ENCODE peak calls at places on chromosomes 11 and 22, in four cellular contexts. L is HCT116, I is K562, W is H1. R is an unnamed sample.

GRCh38 chr11:45052361-45052760 is 94.1 kb upstream of the PRDM11 start:
- DNase-seq in L (no peak), W (no peak), I (no peak), R (no peak)

GRCh38 chr11:64186205-64187165 is 514 bp downstream of the STIP1 start:
- DNase-seq in I (no peak), L (no peak), W (no peak), R (peak; percentile 48)

GRCh38 chr11:86934263-86934932 is 20.8 kb downstream of the FZD4 start:
- DNase-seq in L (no peak), W (no peak), I (no peak), R (no peak)

GRCh38 chr11:118789501-118790356 is 1.2 kb downstream of the DDX6 start:
- DNase-seq in L (no peak), W (no peak), I (peak; percentile 16), R (peak; percentile 47)

GRCh38 chr22:46354993-46355305 is 19.4 kb downstream of the TRMU start:
- DNase-seq in W (no peak), I (no peak), L (no peak), R (no peak)

GRCh38 chr11:85884581-85885021 is 29.4 kb downstream of the CCDC83 start:
- DNase-seq in W (no peak), L (no peak), I (no peak), R (no peak)

GRCh38 chr11:117936973-117937372 is 7.8 kb upstream of the TMPRSS13 start:
- DNase-seq in I (no peak), W (no peak), L (no peak), R (no peak)

GRCh38 chr11:61541568-61541967 is 33.0 kb downstream of the LRRC10B start:
- DNase-seq in W (no peak), I (peak; percentile 60), L (peak; percentile 34), R (peak; percentile 80)

DNA sequence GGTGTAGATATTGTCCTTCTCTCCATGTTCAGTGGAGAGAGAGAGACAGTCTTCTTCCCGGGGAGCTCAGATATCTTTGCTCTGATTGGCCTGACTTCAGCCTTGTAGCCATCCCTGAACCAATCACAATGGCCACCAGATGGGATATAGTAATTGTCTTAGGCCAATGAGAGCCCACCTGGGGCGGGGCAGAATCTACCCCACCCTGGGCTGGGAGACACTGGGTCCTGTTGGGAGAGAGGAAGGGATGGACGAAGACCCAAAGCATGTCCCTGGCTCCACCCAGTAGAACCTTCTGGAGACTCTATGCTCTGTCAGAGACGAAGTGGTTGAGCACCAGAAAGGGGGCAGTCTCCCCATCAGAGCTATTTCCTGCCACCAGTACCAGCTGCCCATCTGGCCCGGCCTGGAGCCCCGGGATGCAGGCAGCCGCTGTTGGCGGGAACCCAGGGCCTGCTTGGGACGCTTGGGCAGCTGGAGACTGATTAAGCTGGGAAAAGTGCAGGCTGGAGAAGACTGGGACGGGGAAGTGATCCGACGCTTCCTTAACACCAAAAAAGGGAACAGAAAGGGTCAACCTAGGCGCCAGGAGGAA is 31.6 kb upstream of the CBX7 start:
- DNase-seq in L (peak; percentile 27), W (no peak), I (peak; percentile 48), R (peak; percentile 63)
- TF ChIP-seq POLR2AphosphoS5 in L (no peak), W (no peak), I (no peak), R (peak; percentile 23)

DNA sequence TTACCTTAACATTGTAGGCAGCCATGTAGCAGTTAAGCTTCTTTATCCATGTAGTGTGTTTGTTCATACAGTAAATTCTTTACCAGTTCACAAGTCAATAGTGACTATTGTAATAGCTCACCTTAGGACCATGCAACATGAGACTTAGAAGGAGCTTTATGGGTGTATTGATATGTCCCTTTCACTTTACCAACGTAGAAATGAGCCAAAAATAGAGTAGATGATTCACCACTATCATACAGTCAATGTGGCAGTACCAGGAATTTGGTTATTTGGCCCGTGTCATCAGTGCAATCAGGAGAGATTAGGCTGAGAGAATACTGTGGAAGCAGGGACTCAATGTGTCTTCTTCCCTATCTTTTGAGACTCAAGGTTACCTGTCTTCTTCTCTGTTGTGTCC is 4.7 kb downstream of the ZDHHC13 start:
- DNase-seq in W (no peak), L (no peak), I (no peak), R (no peak)
- H3K4me2 ChIP-seq in W (no peak overlapping the region), L (peak overlapping the region; percentile 21), I (peak overlapping the region; percentile 31), R (no peak overlapping the region)

DNA sequence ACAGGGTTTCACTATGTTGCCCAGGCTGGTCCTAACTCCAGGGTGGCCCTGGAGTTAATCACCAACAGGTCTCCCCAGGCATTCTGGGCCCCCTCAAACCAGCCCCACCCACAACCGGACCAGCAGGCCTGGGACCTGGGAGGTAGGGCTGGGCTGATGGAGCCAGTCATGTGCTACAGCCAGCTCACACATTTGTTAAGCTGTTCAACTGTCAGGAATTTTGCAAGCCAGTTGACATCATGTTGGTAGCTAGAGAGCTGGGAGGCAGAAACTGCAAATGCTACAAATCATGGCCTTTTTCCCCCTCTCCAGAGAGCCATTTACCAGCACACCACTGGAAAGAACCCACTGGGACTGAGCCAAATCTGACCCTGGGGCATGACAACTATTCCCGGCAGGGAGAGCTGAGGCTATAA is 6.8 kb downstream of the ARHGAP1 start:
- DNase-seq in I (no peak), W (no peak), L (no peak), R (no peak)
- TF ChIP-seq POLR2AphosphoS5 in I (no peak), W (no peak), L (no peak), R (no peak)

DNA sequence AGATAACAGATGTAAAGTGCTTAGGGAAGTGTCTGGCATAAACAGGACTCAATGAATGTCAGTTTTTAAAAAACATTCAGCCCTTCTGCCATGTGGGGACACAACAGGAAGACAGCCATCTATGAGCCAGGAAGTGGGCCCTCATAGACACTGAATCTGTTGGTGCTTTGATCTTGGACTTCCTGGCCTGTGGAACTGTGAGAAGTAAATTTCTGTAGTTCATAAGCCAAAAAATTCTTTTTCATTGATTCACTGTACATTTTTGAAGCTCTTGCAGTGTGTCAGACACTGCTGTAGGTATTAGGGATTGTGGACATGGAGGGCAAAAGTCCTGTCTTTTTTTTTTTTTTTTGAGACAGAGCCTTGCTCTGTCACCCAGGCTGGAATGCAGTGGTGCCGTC is 188.6 kb downstream of the HIPK3 start:
- DNase-seq in W (no peak), I (no peak), L (no peak), R (no peak)
- H3K4me2 ChIP-seq in W (no peak overlapping the region), I (no peak overlapping the region), L (no peak overlapping the region), R (no peak overlapping the region)

DNA sequence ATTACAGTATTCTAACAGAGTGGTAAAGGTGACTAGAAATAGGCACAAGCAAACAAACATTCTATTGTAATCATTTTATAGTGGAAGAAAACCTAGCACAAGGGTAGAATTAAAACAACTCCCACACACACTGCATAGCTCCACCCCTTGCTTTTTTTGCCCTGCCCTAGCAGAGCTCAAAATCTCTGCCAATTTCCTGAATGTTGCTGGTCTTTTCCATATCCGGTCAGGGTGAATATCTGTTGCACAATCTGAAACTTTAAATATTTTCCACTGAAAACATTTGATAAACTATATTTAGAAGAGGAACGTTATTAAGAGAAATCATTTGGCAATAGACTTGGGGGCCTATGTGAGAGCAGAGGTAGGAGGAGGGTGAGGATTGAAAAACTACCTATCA is 2.7 kb downstream of the SPA17 start:
- DNase-seq in W (no peak), L (no peak), I (no peak), R (no peak)
- TF ChIP-seq POLR2AphosphoS5 in W (no peak), L (no peak), I (no peak), R (no peak)

GRCh38 chr22:48396785-48397530 is 1430.7 kb downstream of the BRD1 start:
- DNase-seq in I (no peak), W (no peak), L (no peak), R (peak; percentile 6)
- H3K4me2 ChIP-seq in I (no peak overlapping the region), W (no peak overlapping the region), L (no peak overlapping the region), R (no peak overlapping the region)

R was measured in GM23338.